ENCODE peak calls at places on chromosomes 1 and 21, in four cellular contexts. K is body of pancreas; Q is CD4-positive, alpha-beta T cell; W is fibroblast of lung. I is an unnamed sample.
A peak's percentile ranks its signal among the peaks of the same experiment; 100 is the strongest.

GRCh38 chr1:54926955-54927354 is 40.0 kb upstream of the DHCR24 start:
- DNase-seq in Q (no peak), K (no peak), W (peak; percentile 1), I (no peak)

GRCh38 chr1:162193815-162194214 is 124.3 kb downstream of the NOS1AP start:
- DNase-seq in W (no peak), K (no peak), Q (no peak), I (peak; percentile 51)

GRCh38 chr21:35831230-35831629 is 229.1 kb downstream of the SETD4 start:
- DNase-seq in Q (no peak), W (no peak), K (no peak), I (no peak)

GRCh38 chr1:224632921-224633321 is 16.8 kb downstream of the CNIH3 start:
- DNase-seq in Q (no peak), W (no peak), K (no peak), I (no peak)

GRCh38 chr21:26519142-26519541 is 53.9 kb downstream of the CYYR1 start:
- DNase-seq in Q (no peak), K (no peak), W (no peak), I (no peak)

GRCh38 chr21:45768741-45769049 is 125.2 kb downstream of the PCBP3 start:
- DNase-seq in W (no peak), K (no peak), Q (no peak), I (no peak)

GRCh38 chr1:46606255-46606965 is 2.3 kb upstream of the MKNK1 start:
- DNase-seq in K (no peak), W (no peak), Q (no peak), I (no peak)

GRCh38 chr1:93798301-93798700 is 80.7 kb downstream of the DNTTIP2 start:
- DNase-seq in Q (no peak), W (peak; percentile 82), K (no peak), I (no peak)

GRCh38 chr1:1117469-1117831 is 1.6 kb upstream of the C1orf159 start:
- DNase-seq in W (no peak), Q (peak; percentile 34), K (no peak), I (no peak)

GRCh38 chr1:74773540-74773939 is 40.6 kb downstream of the TYW3 start:
- DNase-seq in Q (no peak), K (no peak), W (no peak), I (no peak)

GRCh38 chr1:44154049-44154448 is 12.6 kb upstream of the KLF18 start:
- DNase-seq in Q (no peak), W (peak; percentile 22), K (no peak), I (no peak)

GRCh38 chr1:172163479-172164215 is 256.8 kb upstream of the C1orf105 start:
- DNase-seq in Q (no peak), W (peak; percentile 46), K (no peak), I (no peak)

GRCh38 chr21:34148826-34149558 is 75.6 kb downstream of the MRPS6 start:
- DNase-seq in K (no peak), Q (no peak), W (no peak), I (no peak)

GRCh38 chr1:93977546-93977945 is 68.3 kb upstream of the GCLM start:
- DNase-seq in K (no peak), W (no peak), Q (no peak), I (no peak)

GRCh38 chr1:213104604-213105003 is 53.6 kb downstream of the RPS6KC1 start:
- DNase-seq in W (no peak), Q (no peak), K (no peak), I (no peak)

GRCh38 chr21:21018841-21019240 is 20.6 kb downstream of the NCAM2 start:
- DNase-seq in K (no peak), Q (no peak), W (no peak), I (no peak)

GRCh38 chr1:32580348-32581017 is 41.3 kb downstream of the ZBTB8A start:
- DNase-seq in W (no peak), Q (no peak), K (no peak), I (no peak)

DNA sequence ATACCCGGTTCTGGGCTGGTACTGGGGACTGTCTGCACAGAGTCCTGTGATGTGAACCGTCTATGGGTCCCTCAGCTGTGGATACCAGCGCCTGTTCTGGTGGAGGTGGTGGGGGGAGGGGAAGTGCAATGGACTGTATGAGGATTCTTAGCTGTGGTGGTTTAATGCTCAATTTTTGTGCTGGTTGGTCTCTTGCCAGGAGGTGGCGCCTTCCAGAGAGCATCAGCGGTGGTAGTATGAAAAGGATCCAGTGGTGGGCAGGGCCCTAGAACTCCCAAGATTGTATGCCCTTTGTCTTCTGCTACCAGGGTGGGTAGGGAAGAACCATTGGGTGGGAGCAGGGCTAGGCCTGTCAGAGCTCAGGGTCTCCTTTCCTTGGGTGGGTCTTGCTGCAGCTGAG is 89.4 kb upstream of the B3GALT2 start:
- DNase-seq in K (no peak), W (no peak), Q (no peak), I (no peak)
- TF ChIP-seq CTCF in K (no peak), W (no peak), Q (no peak), I (no peak)

GRCh38 chr1:116129537-116129936 is 18.3 kb downstream of the MAB21L3 start:
- DNase-seq in K (no peak), W (no peak), Q (no peak), I (no peak)
- TF ChIP-seq CTCF in K (no peak), W (no peak), Q (no peak), I (no peak)

DNA sequence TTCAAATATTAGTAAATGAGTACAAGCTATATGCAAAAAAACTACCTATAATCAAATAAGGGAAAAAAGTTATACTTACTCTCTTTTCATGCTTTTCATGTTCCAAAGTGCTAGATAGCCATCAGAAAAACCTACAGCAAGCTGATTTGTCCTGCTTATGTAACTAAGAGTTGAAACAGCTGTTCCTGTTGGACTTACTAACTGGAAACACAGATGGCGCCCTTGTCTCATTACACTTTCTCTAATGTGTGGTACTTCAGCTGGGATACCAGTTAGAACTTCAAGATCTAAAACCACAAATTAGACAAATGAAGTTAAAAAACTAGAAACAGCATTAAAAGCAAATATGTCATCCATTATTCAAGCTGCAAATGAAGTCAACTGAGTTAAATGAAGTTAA is 24.3 kb downstream of the AHCTF1 start:
- DNase-seq in Q (no peak), W (peak; percentile 86), K (peak; percentile 38), I (no peak)
- TF ChIP-seq CTCF in Q (peak; percentile 25), W (peak; percentile 54), K (peak; percentile 49), I (peak; percentile 63)

GRCh38 chr21:33064623-33064996 is 5.3 kb upstream of the OLIG1 start:
- DNase-seq in Q (no peak), K (no peak), W (no peak), I (no peak)
- TF ChIP-seq CTCF in Q (no peak), K (no peak), W (no peak), I (no peak)

GRCh38 chr1:101261629-101262028 is 24.8 kb downstream of the S1PR1 start:
- DNase-seq in K (no peak), W (no peak), Q (no peak), I (no peak)

GRCh38 chr1:101262060-101262459 is 25.2 kb downstream of the S1PR1 start:
- DNase-seq in K (no peak), W (no peak), Q (no peak), I (no peak)

GRCh38 chr1:101257500-101258325 is 20.9 kb downstream of the S1PR1 start:
- DNase-seq in K (no peak), Q (no peak), W (no peak), I (no peak)

GRCh38 chr1:101260531-101260930 is 23.7 kb downstream of the S1PR1 start:
- DNase-seq in W (no peak), Q (no peak), K (no peak), I (no peak)

DNA sequence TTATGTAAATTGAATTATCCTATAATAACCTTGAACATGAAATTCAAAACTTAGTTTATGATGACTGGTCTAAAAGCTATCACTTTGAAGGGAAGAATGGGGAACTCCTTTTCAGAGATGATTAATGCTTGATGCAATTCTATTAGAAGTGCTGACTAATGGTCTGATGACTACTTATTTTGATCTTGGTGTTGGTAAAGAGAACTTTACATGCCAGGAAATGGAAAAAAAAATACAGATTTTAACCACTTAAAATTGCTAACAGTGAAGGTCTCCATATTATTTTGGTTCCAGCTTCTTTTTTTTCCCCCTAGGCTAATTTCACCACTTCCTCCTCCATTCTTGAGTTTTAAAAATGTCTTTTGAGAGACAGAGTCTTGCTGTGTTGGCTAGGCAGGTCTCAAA is 22.9 kb downstream of the S1PR1 start:
- DNase-seq in W (peak; percentile 71), K (no peak), Q (no peak), I (no peak)
- TF ChIP-seq CTCF in W (no peak), K (no peak), Q (no peak), I (no peak)

GRCh38 chr1:115647507-115647906 is 5.7 kb downstream of the VANGL1 start:
- DNase-seq in K (no peak), Q (no peak), W (no peak), I (no peak)

GRCh38 chr1:115648717-115649691 is 7.2 kb downstream of the VANGL1 start:
- DNase-seq in Q (no peak), K (no peak), W (no peak), I (no peak)

GRCh38 chr1:115644109-115644508 is 2.3 kb downstream of the VANGL1 start:
- DNase-seq in K (no peak), Q (no peak), W (no peak), I (no peak)

GRCh38 chr1:115647919-115648597 is 6.3 kb downstream of the VANGL1 start:
- DNase-seq in Q (no peak), K (no peak), W (no peak), I (no peak)

DNA sequence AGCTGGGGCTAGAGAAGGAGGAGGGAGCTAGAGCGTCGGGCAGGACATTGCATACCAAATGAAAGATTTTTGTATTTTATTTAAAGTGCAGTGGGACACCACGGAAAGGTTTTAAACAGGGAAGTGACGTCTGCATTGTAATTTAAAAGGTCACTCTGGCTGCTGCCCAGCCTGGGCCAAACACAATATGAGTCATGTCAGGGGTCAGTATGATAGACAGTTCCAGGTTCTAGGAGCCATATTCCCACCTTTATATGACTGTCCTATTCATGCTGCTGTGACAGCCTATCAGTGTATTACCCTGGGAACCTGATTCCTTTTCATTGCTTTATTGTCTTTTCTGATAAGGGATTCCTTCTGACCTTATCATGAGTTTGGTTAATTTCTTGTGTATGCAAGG is 5.2 kb downstream of the VANGL1 start:
- DNase-seq in Q (no peak), K (no peak), W (no peak), I (no peak)
- TF ChIP-seq CTCF in Q (no peak), K (no peak), W (no peak), I (no peak)

GRCh38 chr1:156626079-156626438 is 6.8 kb downstream of the HAPLN2 start:
- DNase-seq in K (no peak), Q (no peak), W (no peak), I (no peak)
- TF ChIP-seq CTCF in K (no peak), Q (peak; percentile 53), W (no peak), I (no peak)